ENCODE peak calls at places on chromosomes 7 and 10, in ten cellular contexts. L, J, H, F, D, Y, U, W, V and I are unnamed samples.

GRCh38 chr10:17865351-17865750 is 56.2 kb downstream of the MRC1 start:
- DNase-seq in L (no peak), J (no peak), H (no peak), F (no peak), D (no peak), Y (no peak), U (no peak), W (no peak), V (no peak), I (no peak)

GRCh38 chr7:104126411-104126841 is 81.4 kb downstream of the ORC5 start:
- DNase-seq in L (no peak), J (no peak), H (no peak), F (no peak), D (peak), Y (no peak), U (no peak), W (no peak), V (no peak), I (no peak)

GRCh38 chr10:77228559-77228958 is 409.0 kb downstream of the KCNMA1 start:
- DNase-seq in L (no peak), J (no peak), H (no peak), F (no peak), D (no peak), Y (no peak), U (no peak), W (no peak), V (no peak), I (no peak)

GRCh38 chr7:21020667-21021066 is 234.0 kb upstream of the SP8 start:
- DNase-seq in L (no peak), J (no peak), H (no peak), F (no peak), D (no peak), Y (no peak), U (no peak), W (no peak), V (no peak), I (no peak)

GRCh38 chr7:12017046-12017445 is 185.0 kb upstream of the THSD7A start:
- DNase-seq in L (no peak), J (no peak), H (no peak), F (no peak), D (no peak), Y (no peak), U (no peak), W (no peak), V (no peak), I (no peak)

GRCh38 chr7:157699357-157700013 is 362.7 kb downstream of the DNAJB6 start:
- DNase-seq in L (no peak), J (no peak), H (peak), F (no peak), D (no peak), Y (no peak), U (no peak), W (no peak), V (no peak), I (peak)

GRCh38 chr10:109203616-109204375 is 719.5 kb downstream of the XPNPEP1 start:
- DNase-seq in L (no peak), J (no peak), H (no peak), F (no peak), D (no peak), Y (no peak), U (no peak), W (no peak), V (no peak), I (no peak)

GRCh38 chr10:74000892-74001669 is 3.2 kb downstream of the VCL start:
- DNase-seq in L (no peak), J (no peak), H (no peak), F (no peak), D (no peak), Y (no peak), U (no peak), W (no peak), V (no peak), I (no peak)

GRCh38 chr10:103612462-103613365 is 119.2 kb downstream of the NEURL1 start:
- DNase-seq in L (no peak), J (no peak), H (no peak), F (no peak), D (no peak), Y (no peak), U (peak), W (no peak), V (peak), I (no peak)

GRCh38 chr10:4775808-4776207 is 50.2 kb upstream of the AKR1E2 start:
- DNase-seq in L (no peak), J (no peak), H (no peak), F (no peak), D (no peak), Y (no peak), U (no peak), W (no peak), V (no peak), I (no peak)

GRCh38 chr7:1975179-1975578 is 257.6 kb downstream of the MAD1L1 start:
- DNase-seq in L (no peak), J (no peak), H (peak), F (no peak), D (no peak), Y (peak), U (no peak), W (peak), V (no peak), I (no peak)

GRCh38 chr7:40604601-40605438 is 470.0 kb downstream of the SUGCT start:
- DNase-seq in L (no peak), J (peak), H (peak), F (peak), D (peak), Y (peak), U (peak), W (peak), V (no peak), I (no peak)

GRCh38 chr10:113679463-113680171 is at the start of gene CASP7:
- DNase-seq in L (peak), J (peak), H (peak), F (peak), D (peak), Y (peak), U (peak), W (peak), V (peak), I (peak)

GRCh38 chr10:66637273-66638036 is 288.4 kb upstream of the LRRTM3 start:
- DNase-seq in L (no peak), J (no peak), H (no peak), F (peak), D (no peak), Y (no peak), U (no peak), W (no peak), V (no peak), I (no peak)

GRCh38 chr7:16365952-16366351 is 55.4 kb downstream of the CRPPA start:
- DNase-seq in L (no peak), J (no peak), H (no peak), F (no peak), D (no peak), Y (no peak), U (no peak), W (no peak), V (no peak), I (no peak)

DNA sequence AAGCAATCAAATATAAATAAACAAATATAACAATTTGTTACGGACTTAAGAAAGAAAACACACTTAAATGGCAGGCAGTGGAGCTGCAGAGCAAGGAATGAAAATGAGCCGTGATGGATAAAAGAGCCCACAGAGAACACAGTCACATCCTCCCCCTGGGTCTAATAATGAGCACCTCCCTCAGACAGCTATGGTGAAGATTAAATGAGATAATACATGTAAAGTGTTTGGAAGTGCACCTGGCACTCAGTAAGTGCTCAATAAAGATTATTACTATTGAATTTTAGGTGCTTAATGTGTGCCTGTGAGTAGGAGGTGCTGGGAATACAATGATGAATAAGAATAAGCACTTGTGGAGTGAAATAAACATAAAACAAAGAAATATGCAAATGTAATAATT is 49.1 kb upstream of the CABCOCO1 start:
- DNase-seq in L (no peak), J (no peak), H (no peak), F (no peak), D (no peak), Y (no peak), U (no peak), W (no peak), V (no peak), I (no peak)
- H3K27ac ChIP-seq in L (no peak), J (no peak), H (no peak), F (no peak), D (no peak), Y (no peak), U (no peak), W (no peak), V (no peak), I (no peak)

GRCh38 chr10:110274629-110275028 is 30.1 kb downstream of the SMNDC1 start:
- DNase-seq in L (no peak), J (no peak), H (no peak), F (no peak), D (no peak), Y (no peak), U (no peak), W (no peak), V (no peak), I (no peak)
- H3K27ac ChIP-seq in L (no peak), J (peak), H (no peak), F (peak), D (no peak), Y (no peak), U (no peak), W (no peak), V (peak), I (peak)

GRCh38 chr10:126012485-126012884 is 116.1 kb downstream of the FANK1 start:
- DNase-seq in L (no peak), J (no peak), H (no peak), F (no peak), D (no peak), Y (no peak), U (no peak), W (no peak), V (no peak), I (no peak)
- H3K27ac ChIP-seq in L (no peak), J (no peak), H (no peak), F (no peak), D (no peak), Y (no peak), U (no peak), W (no peak), V (no peak), I (no peak)

GRCh38 chr10:88899886-88900285 is 19.8 kb downstream of the STAMBPL1 start:
- DNase-seq in L (no peak), J (no peak), H (no peak), F (no peak), D (no peak), Y (no peak), U (no peak), W (no peak), V (no peak), I (no peak)

GRCh38 chr10:88902328-88902789 is 22.3 kb downstream of the STAMBPL1 start:
- DNase-seq in L (no peak), J (no peak), H (no peak), F (no peak), D (no peak), Y (no peak), U (no peak), W (no peak), V (no peak), I (no peak)

GRCh38 chr10:88903715-88904114 is 23.7 kb downstream of the STAMBPL1 start:
- DNase-seq in L (no peak), J (no peak), H (no peak), F (no peak), D (no peak), Y (no peak), U (no peak), W (no peak), V (no peak), I (no peak)

GRCh38 chr10:88901206-88901605 is 21.2 kb downstream of the STAMBPL1 start:
- DNase-seq in L (no peak), J (no peak), H (no peak), F (no peak), D (no peak), Y (no peak), U (no peak), W (no peak), V (no peak), I (no peak)

GRCh38 chr10:88901610-88902327 is 21.7 kb downstream of the STAMBPL1 start:
- DNase-seq in L (no peak), J (no peak), H (no peak), F (no peak), D (no peak), Y (no peak), U (no peak), W (no peak), V (no peak), I (no peak)
- H3K27ac ChIP-seq in L (no peak), J (no peak), H (peak), F (no peak), D (peak), Y (no peak), U (no peak), W (no peak), V (no peak), I (no peak)

DNA sequence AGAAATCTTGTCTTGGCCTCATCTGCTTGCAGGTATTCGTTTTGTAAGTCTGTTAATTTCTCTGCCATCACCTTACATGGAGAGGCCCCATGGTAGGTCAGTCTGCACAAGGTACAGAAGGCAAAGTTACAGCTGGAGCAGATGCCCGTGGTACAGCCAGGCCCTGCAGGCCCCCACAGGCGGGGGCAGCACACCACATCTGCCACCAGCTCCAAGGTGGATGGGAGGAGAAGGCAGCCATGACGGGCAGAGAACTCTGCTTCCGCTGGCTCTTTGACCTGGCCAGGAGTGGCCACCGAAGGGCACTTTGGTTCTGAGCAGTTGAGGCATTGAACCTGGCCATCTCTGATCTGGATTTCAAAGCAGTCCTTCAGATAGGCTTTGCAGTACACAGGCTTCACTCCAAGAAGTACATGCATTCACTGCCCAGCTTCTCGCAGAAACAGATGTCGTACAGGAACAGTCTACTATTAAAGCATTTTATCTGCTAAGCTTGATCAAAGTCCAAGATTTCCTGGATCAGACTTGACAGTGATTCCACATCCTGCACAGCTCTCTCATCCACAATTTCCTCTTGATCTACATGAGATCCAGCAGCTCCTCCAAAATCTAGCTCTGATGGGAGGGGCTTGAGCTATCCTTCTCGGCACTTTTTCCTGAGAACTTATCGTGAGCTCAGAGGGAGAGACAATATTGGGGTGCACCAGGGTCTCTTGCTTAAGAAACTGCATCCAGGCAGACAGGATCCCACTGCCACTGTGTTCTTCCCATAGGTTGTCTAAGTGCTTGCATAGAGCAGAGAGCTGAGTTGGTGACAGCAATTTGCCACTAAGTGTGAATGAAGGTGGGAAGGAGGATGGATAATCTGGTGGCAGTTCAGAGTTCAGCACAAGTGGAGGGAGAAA is 120.7 kb downstream of the TRRAP start:
- DNase-seq in L (no peak), J (no peak), H (no peak), F (no peak), D (no peak), Y (peak), U (no peak), W (peak), V (no peak), I (no peak)
- H3K27ac ChIP-seq in L (no peak), J (no peak), H (no peak), F (no peak), D (no peak), Y (no peak), U (no peak), W (no peak), V (no peak), I (no peak)

GRCh38 chr7:94823952-94824351 is 83.4 kb upstream of the PPP1R9A start:
- DNase-seq in L (no peak), J (no peak), H (no peak), F (no peak), D (no peak), Y (no peak), U (no peak), W (no peak), V (no peak), I (no peak)
- H3K27ac ChIP-seq in L (no peak), J (no peak), H (no peak), F (no peak), D (no peak), Y (no peak), U (no peak), W (no peak), V (no peak), I (no peak)

GRCh38 chr7:151767557-151767956 is 109.4 kb downstream of the PRKAG2 start:
- DNase-seq in L (no peak), J (no peak), H (no peak), F (no peak), D (no peak), Y (no peak), U (no peak), W (no peak), V (no peak), I (no peak)

GRCh38 chr7:151769189-151769821 is 107.6 kb downstream of the PRKAG2 start:
- DNase-seq in L (peak), J (no peak), H (peak), F (no peak), D (no peak), Y (no peak), U (no peak), W (peak), V (no peak), I (no peak)

GRCh38 chr7:151764056-151764920 is 112.6 kb downstream of the PRKAG2 start:
- DNase-seq in L (no peak), J (no peak), H (peak), F (no peak), D (no peak), Y (no peak), U (no peak), W (no peak), V (no peak), I (no peak)

GRCh38 chr7:151773795-151774194 is 103.1 kb downstream of the PRKAG2 start:
- DNase-seq in L (no peak), J (no peak), H (peak), F (no peak), D (no peak), Y (no peak), U (no peak), W (peak), V (no peak), I (no peak)

GRCh38 chr7:151768805-151769188 is 108.1 kb downstream of the PRKAG2 start:
- DNase-seq in L (no peak), J (no peak), H (peak), F (no peak), D (no peak), Y (no peak), U (no peak), W (peak), V (no peak), I (no peak)
- H3K27ac ChIP-seq in L (peak), J (no peak), H (peak), F (no peak), D (no peak), Y (no peak), U (no peak), W (no peak), V (no peak), I (no peak)

GRCh38 chr7:73433924-73434700 is 534 bp downstream of the FZD9 start:
- DNase-seq in L (no peak), J (peak), H (peak), F (no peak), D (no peak), Y (no peak), U (no peak), W (no peak), V (no peak), I (no peak)
- H3K27ac ChIP-seq in L (no peak), J (no peak), H (no peak), F (no peak), D (no peak), Y (no peak), U (no peak), W (no peak), V (no peak), I (no peak)